ENCODE peak calls at places on chromosomes 1 and 21, in seven cellular contexts. D is BJ, P is cardiac fibroblast, R is tibial artery, C is sigmoid colon, W is fibroblast of lung, K is coronary artery. Y is an unnamed sample.

GRCh38 chr1:201245082-201245481 is 38.2 kb upstream of the PKP1 start:
- DNase-seq in D (no peak), P (no peak), R (no peak), C (no peak), W (no peak), K (peak), Y (no peak)

GRCh38 chr1:41020109-41020576 is 1.4 kb downstream of the SLFNL1 start:
- DNase-seq in D (no peak), P (no peak), R (peak), C (no peak), W (no peak), K (no peak), Y (no peak)

GRCh38 chr1:175176246-175176645 is 16.3 kb downstream of the KIAA0040 start:
- DNase-seq in D (no peak), P (no peak), R (no peak), C (no peak), W (no peak), K (no peak), Y (no peak)

GRCh38 chr1:108016451-108016920 is 51.5 kb upstream of the VAV3 start:
- DNase-seq in D (no peak), P (peak), R (no peak), C (no peak), W (peak), K (no peak), Y (peak)

GRCh38 chr1:203340112-203340804 is 10.7 kb downstream of the FMOD start:
- DNase-seq in D (no peak), P (peak), R (peak), C (peak), W (peak), K (no peak), Y (no peak)

GRCh38 chr1:112359961-112360767 is 35.9 kb upstream of the CTTNBP2NL start:
- DNase-seq in D (peak), P (peak), R (peak), C (peak), W (peak), K (peak), Y (peak)

GRCh38 chr1:211653907-211654553 is 21.4 kb downstream of the NEK2 start:
- DNase-seq in D (no peak), P (peak), R (no peak), C (no peak), W (no peak), K (no peak), Y (no peak)

GRCh38 chr1:228510101-228510850 is 23.1 kb downstream of the RNF187 start:
- DNase-seq in D (no peak), P (no peak), R (peak), C (no peak), W (no peak), K (peak), Y (no peak)

GRCh38 chr1:79749607-79750006 is 743.1 kb upstream of the ADGRL4 start:
- DNase-seq in D (no peak), P (no peak), R (no peak), C (no peak), W (no peak), K (no peak), Y (no peak)

GRCh38 chr21:31331231-31331630 is 12.8 kb downstream of the TIAM1 start:
- DNase-seq in D (no peak), P (no peak), R (no peak), C (no peak), W (no peak), K (no peak), Y (no peak)

GRCh38 chr21:17853393-17854275 is 34.5 kb upstream of the C21orf91 start:
- DNase-seq in D (no peak), P (no peak), R (no peak), C (no peak), W (no peak), K (no peak), Y (no peak)

GRCh38 chr1:202081992-202082391 is 40.7 kb upstream of the GPR37L1 start:
- DNase-seq in D (no peak), P (no peak), R (no peak), C (no peak), W (no peak), K (no peak), Y (no peak)

GRCh38 chr21:29164330-29164942 is 34.0 kb downstream of the MAP3K7CL start:
- DNase-seq in D (no peak), P (peak), R (no peak), C (no peak), W (peak), K (no peak), Y (peak)

GRCh38 chr1:243898278-243898677 is 48.2 kb upstream of the AKT3 start:
- DNase-seq in D (no peak), P (no peak), R (no peak), C (no peak), W (no peak), K (no peak), Y (no peak)

GRCh38 chr1:13730751-13731482 is 30.9 kb downstream of the PRDM2 start:
- DNase-seq in D (no peak), P (no peak), R (no peak), C (no peak), W (no peak), K (no peak), Y (no peak)

GRCh38 chr1:18234790-18235242 is 127.2 kb downstream of the IGSF21 start:
- DNase-seq in D (no peak), P (peak), R (no peak), C (no peak), W (peak), K (no peak), Y (peak)

GRCh38 chr1:169060010-169060722 is 46.3 kb upstream of the ATP1B1 start:
- DNase-seq in D (no peak), P (peak), R (no peak), C (no peak), W (no peak), K (no peak), Y (peak)

GRCh38 chr1:162564762-162565218 is 3.3 kb downstream of the UAP1 start:
- DNase-seq in D (no peak), P (peak), R (no peak), C (no peak), W (no peak), K (no peak), Y (no peak)

GRCh38 chr1:87402192-87403046 is 73.7 kb downstream of the LMO4 start:
- DNase-seq in D (peak), P (peak), R (no peak), C (no peak), W (peak), K (no peak), Y (no peak)

GRCh38 chr21:10539956-10540355 is 18.6 kb downstream of the TPTE start:
- DNase-seq in D (no peak), P (no peak), R (no peak), C (no peak), W (no peak), K (no peak), Y (no peak)

GRCh38 chr1:48710318-48710717 is 66.4 kb downstream of the BEND5 start:
- DNase-seq in D (no peak), P (no peak), R (no peak), C (no peak), W (no peak), K (no peak), Y (no peak)

GRCh38 chr1:47568763-47569162 is 130.9 kb downstream of the FOXD2 start:
- DNase-seq in D (no peak), P (no peak), R (no peak), C (no peak), W (no peak), K (no peak), Y (no peak)

GRCh38 chr1:198620951-198621824 is 17.7 kb upstream of the PTPRC start:
- DNase-seq in D (no peak), P (no peak), R (no peak), C (no peak), W (no peak), K (no peak), Y (peak)

GRCh38 chr1:243501002-243501401 is 245.2 kb downstream of the SDCCAG8 start:
- DNase-seq in D (no peak), P (peak), R (no peak), C (no peak), W (peak), K (no peak), Y (no peak)

GRCh38 chr1:245045087-245045881 is 109.5 kb upstream of the KIF26B start:
- DNase-seq in D (no peak), P (peak), R (no peak), C (no peak), W (peak), K (no peak), Y (peak)

GRCh38 chr1:247740721-247741120 is 2.3 kb downstream of the OR14K1 start:
- DNase-seq in D (no peak), P (peak), R (no peak), C (no peak), W (no peak), K (no peak), Y (no peak)

GRCh38 chr1:167043752-167044488 is 46.3 kb downstream of the GPA33 start:
- DNase-seq in D (no peak), P (peak), R (no peak), C (peak), W (peak), K (no peak), Y (no peak)

DNA sequence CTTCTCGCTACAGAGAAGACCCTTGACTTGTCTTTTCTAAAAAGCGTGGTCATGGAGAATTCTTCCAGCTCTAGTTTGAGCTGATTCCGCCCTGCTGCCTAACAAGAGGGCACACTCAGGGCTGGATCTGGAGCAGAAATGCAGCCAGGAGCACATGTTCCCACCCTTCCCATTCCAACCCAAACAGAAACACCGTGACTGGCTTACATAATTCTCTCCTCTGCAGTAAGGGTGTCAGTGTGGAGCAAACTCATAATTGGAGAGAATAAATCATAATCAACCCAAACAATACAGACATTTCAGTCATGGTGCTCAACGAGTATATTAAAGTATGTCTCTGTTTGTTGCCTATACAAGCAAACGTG is 34.5 kb downstream of the CTNNBIP1 start:
- DNase-seq in D (no peak), P (no peak), R (no peak), C (no peak), W (no peak), K (no peak), Y (no peak)
- TF ChIP-seq CTCF in D (no peak), P (no peak), R (no peak), C (no peak), W (no peak), K (no peak), Y (no peak)

GRCh38 chr1:61079898-61080336 is 2.4 kb upstream of the NFIA start:
- DNase-seq in D (peak), P (peak), R (peak), C (peak), W (peak), K (peak), Y (no peak)
- H3K4me3 ChIP-seq in D (no peak), P (no peak), R (peak), C (peak), W (peak), K (peak), Y (peak)

DNA sequence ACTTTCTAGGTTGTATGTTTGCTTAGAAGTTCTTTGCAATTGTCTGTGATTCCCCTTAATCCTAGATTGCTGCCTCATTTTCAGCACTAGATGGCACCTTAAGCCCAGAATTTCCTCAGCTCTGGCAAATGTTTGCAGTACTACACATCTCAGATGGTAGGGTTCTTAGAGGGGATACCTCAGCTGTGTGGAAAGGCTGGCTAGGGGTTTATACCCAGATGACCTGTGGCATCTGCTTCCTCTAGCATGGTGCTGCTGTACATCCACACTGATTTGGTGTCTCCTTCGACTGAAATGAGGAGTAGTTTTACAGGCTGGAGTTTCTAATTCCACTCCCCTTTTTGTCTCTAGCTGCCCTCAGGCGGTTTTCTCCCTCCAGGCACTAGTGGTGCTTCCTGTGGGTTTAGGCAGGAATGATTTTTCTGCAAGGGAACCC is 23.5 kb downstream of the ASB17 start:
- DNase-seq in D (no peak), P (peak), R (no peak), C (no peak), W (peak), K (no peak), Y (peak)
- TF ChIP-seq CTCF in D (peak), P (peak), R (no peak), C (no peak), W (peak), K (no peak), Y (peak)

GRCh38 chr21:38272215-38272614 is 15.4 kb downstream of the KCNJ15 start:
- DNase-seq in D (no peak), P (no peak), R (no peak), C (no peak), W (no peak), K (no peak), Y (no peak)
- H3K4me3 ChIP-seq in D (no peak), P (no peak), R (no peak), C (no peak), W (no peak), K (no peak), Y (peak)